ENCODE peak calls at places on chromosomes 1 and 21, in six cellular contexts. Q is KBM-7; S is stimulated activated effector memory CD8-positive, alpha-beta T cell treated with anti-CD3 and anti-CD28 coated beads, Interleukin-12 subunit alpha, Interleukin-12 subunit beta, amount 100 ng/mL, for 72 hours; F is cerebellar cortex; J is cardiac fibroblast; K is LoVo. A is an unnamed sample.
A peak's percentile ranks its signal among the peaks of the same experiment; 100 is the strongest.

GRCh38 chr1:88801575-88802208 is 89.7 kb downstream of the GTF2B start:
- DNase-seq in Q (peak; percentile 86), F (no peak), S (no peak), K (peak; percentile 67), J (peak; percentile 1), A (no peak)

GRCh38 chr1:165629848-165630628 is 996 bp upstream of the MGST3 start:
- DNase-seq in K (no peak), Q (no peak), S (no peak), J (no peak), F (no peak), A (no peak)

GRCh38 chr1:78856096-78856495 is 150.4 kb downstream of the ADGRL4 start:
- DNase-seq in S (no peak), K (no peak), F (no peak), Q (no peak), J (no peak), A (no peak)

GRCh38 chr1:39048745-39049370 is 22.7 kb downstream of the NDUFS5 start:
- DNase-seq in F (no peak), J (peak; percentile 39), K (no peak), S (no peak), Q (no peak), A (no peak)

GRCh38 chr1:89171067-89171438 is 4.8 kb downstream of the GBP7 start:
- DNase-seq in Q (no peak), J (peak; percentile 11), S (no peak), K (no peak), F (no peak), A (no peak)

GRCh38 chr1:92989936-92990582 is 28.8 kb upstream of the DIPK1A start:
- DNase-seq in S (no peak), K (no peak), Q (no peak), F (no peak), J (no peak), A (no peak)

GRCh38 chr1:109498161-109498801 is 4.4 kb downstream of the CYB561D1 start:
- DNase-seq in J (peak; percentile 45), S (no peak), Q (peak; percentile 51), F (peak; percentile 69), K (no peak), A (peak; percentile 24)

GRCh38 chr1:207026177-207026576 is 6.4 kb downstream of the C1orf116 start:
- DNase-seq in F (no peak), K (no peak), J (peak; percentile 46), Q (no peak), S (no peak), A (no peak)

GRCh38 chr1:22104074-22104473 is 38.8 kb downstream of the WNT4 start:
- DNase-seq in J (no peak), S (no peak), Q (no peak), F (no peak), K (no peak), A (no peak)

GRCh38 chr1:19448491-19449439 is 36.6 kb downstream of the CAPZB start:
- DNase-seq in J (peak; percentile 90), S (no peak), Q (peak; percentile 42), F (no peak), K (no peak), A (no peak)

GRCh38 chr1:167199656-167200055 is 21.0 kb upstream of the POU2F1 start:
- DNase-seq in J (no peak), F (no peak), Q (no peak), K (no peak), S (no peak), A (no peak)

GRCh38 chr1:54955359-54955758 is 25.1 kb upstream of the TMEM61 start:
- DNase-seq in Q (no peak), F (no peak), J (peak; percentile 89), K (peak; percentile 76), S (no peak), A (no peak)

GRCh38 chr1:54904476-54905048 is 17.6 kb upstream of the DHCR24 start:
- DNase-seq in F (no peak), J (peak; percentile 55), S (no peak), Q (no peak), K (no peak), A (no peak)

GRCh38 chr1:117613969-117614865 is 8.4 kb downstream of the TENT5C start:
- DNase-seq in Q (no peak), F (no peak), S (no peak), J (no peak), K (no peak), A (no peak)

GRCh38 chr1:150813028-150813707 is 5.1 kb upstream of the CTSK start:
- DNase-seq in Q (peak; percentile 69), F (peak; percentile 49), S (no peak), J (peak; percentile 81), K (peak; percentile 44), A (peak; percentile 81)

GRCh38 chr21:46392921-46393320 is 65.8 kb upstream of the DIP2A start:
- DNase-seq in S (no peak), K (no peak), F (no peak), Q (no peak), J (peak; percentile 70), A (no peak)

GRCh38 chr1:203072911-203073310 is 12.9 kb downstream of the MYOG start:
- DNase-seq in S (no peak), F (no peak), Q (no peak), J (no peak), K (no peak), A (no peak)

GRCh38 chr1:225450491-225451191 is 22.8 kb upstream of the LBR start:
- DNase-seq in J (no peak), S (no peak), K (no peak), F (no peak), Q (peak; percentile 63), A (no peak)

GRCh38 chr1:53704304-53704703 is 34.7 kb downstream of the GLIS1 start:
- DNase-seq in F (no peak), K (no peak), Q (no peak), S (no peak), J (no peak), A (no peak)

GRCh38 chr1:220966874-220967631 is 87.8 kb downstream of the HLX start:
- DNase-seq in K (no peak), F (no peak), S (no peak), Q (no peak), J (no peak), A (no peak)

GRCh38 chr21:41715649-41716321 is 51.1 kb downstream of the RIPK4 start:
- DNase-seq in Q (no peak), K (peak; percentile 93), F (no peak), S (no peak), J (no peak), A (peak; percentile 84)

GRCh38 chr1:32351859-32352745 is 10.2 kb downstream of the FAM229A start:
- DNase-seq in F (no peak), J (peak; percentile 57), Q (no peak), K (no peak), S (no peak), A (peak; percentile 49)

GRCh38 chr1:228316589-228317387 is 89.8 kb downstream of the TRIM11 start:
- DNase-seq in F (no peak), Q (no peak), K (no peak), J (no peak), S (no peak), A (no peak)

GRCh38 chr1:92404661-92405060 is 82.1 kb downstream of the GFI1 start:
- DNase-seq in Q (no peak), S (no peak), F (no peak), J (no peak), K (peak; percentile 38), A (no peak)

GRCh38 chr1:156119503-156120209 is 5.1 kb downstream of the LMNA start:
- DNase-seq in Q (peak; percentile 65), F (no peak), J (peak; percentile 61), S (no peak), K (peak; percentile 71), A (peak; percentile 56)

A was measured in Calu3.